ENCODE peak calls at places on chromosomes 13 and 19, in ten cellular contexts. P is fibroblast of mammary gland, U is fibroblast of pulmonary artery, O is lower leg skin, K is cardiac fibroblast, S is esophagus squamous epithelium, F is body of pancreas, B is heart right ventricle, D is left ventricle myocardium inferior, G is Peyer's patch. W is an unnamed sample.

GRCh38 chr13:47798906-47799305 is 202.2 kb downstream of the SUCLA2 start:
- DNase-seq in P (peak; percentile 42), U (peak; percentile 51), O (no peak), K (peak; percentile 46), S (no peak), F (no peak), B (no peak), D (no peak), G (no peak), W (peak; percentile 6)

GRCh38 chr13:74194856-74195255 is 60.7 kb upstream of the KLF12 start:
- DNase-seq in P (no peak), U (no peak), O (no peak), K (no peak), S (no peak), F (no peak), B (no peak), D (no peak), G (no peak), W (no peak)

GRCh38 chr13:109348514-109349340 is 437.7 kb downstream of the IRS2 start:
- DNase-seq in P (peak; percentile 62), U (peak; percentile 21), O (no peak), K (peak; percentile 54), S (no peak), F (no peak), B (no peak), D (no peak), G (no peak), W (no peak)

GRCh38 chr13:40613192-40613818 is 53.1 kb downstream of the FOXO1 start:
- DNase-seq in P (no peak), U (no peak), O (peak; percentile 35), K (no peak), S (no peak), F (peak; percentile 34), B (no peak), D (no peak), G (no peak), W (peak; percentile 89)

GRCh38 chr13:23455401-23456185 is 22.1 kb upstream of the SACS start:
- DNase-seq in P (no peak), U (no peak), O (no peak), K (no peak), S (no peak), F (no peak), B (no peak), D (no peak), G (no peak), W (no peak)

GRCh38 chr19:34480971-34481821 is at the start of gene WTIP:
- DNase-seq in P (peak; percentile 75), U (peak; percentile 89), O (no peak), K (peak; percentile 82), S (no peak), F (peak; percentile 57), B (peak; percentile 79), D (peak; percentile 84), G (peak; percentile 60), W (no peak)

GRCh38 chr13:21330126-21330861 is 128.8 kb downstream of the ZDHHC20 start:
- DNase-seq in P (no peak), U (no peak), O (no peak), K (no peak), S (no peak), F (no peak), B (no peak), D (no peak), G (no peak), W (peak; percentile 86)

GRCh38 chr13:104143760-104144406 is 1077.7 kb upstream of the SLC10A2 start:
- DNase-seq in P (no peak), U (no peak), O (no peak), K (no peak), S (no peak), F (no peak), B (no peak), D (no peak), G (no peak), W (no peak)

DNA sequence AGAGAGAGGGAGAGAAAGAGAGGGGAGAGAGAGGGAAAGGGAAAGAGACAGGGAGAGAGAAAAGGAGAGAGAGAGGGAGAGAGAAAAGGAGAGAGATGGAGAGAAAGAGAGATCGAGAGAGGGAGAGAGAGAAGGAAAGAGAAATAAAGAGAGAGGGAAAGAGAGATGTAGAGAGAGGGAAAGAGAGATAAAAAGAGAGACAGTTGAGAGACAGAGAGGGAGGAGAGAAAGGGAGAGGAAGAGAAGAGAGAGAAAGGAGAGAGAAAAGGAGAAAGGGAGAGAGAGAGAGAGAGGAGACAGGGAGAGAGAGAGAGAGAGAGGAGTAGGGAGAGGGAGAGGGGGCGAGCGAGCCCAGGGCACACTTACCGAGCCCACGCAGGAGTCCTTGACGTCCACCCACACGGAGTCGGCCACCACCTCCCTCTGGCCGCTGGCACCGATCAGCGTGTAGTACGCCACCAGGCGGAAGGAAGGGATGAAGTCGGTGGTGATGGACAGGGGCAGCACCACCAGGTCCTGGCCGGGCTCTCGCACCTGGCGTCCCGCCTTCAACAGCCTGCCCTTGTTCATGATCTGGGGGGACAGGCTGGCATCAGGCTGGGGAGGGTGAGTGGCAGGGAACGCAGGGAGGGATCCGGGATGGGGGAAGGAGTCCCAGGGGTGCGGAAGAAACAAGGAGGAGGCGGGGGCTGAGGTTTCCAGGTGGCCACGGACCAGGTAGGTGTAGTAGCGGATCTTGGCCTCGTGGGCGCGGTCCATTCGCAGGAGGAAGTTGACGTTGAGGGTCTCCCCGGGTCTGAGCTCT is 10.0 kb downstream of the C3 start:
- DNase-seq in P (no peak), U (no peak), O (no peak), K (no peak), S (no peak), F (no peak), B (no peak), D (no peak), G (no peak), W (no peak)
- TF ChIP-seq CTCF in P (no peak), U (no peak), O (no peak), K (no peak), S (no peak), F (no peak), B (no peak), D (no peak), G (no peak), W (no peak)

GRCh38 chr19:13120817-13121216 is 2.8 kb downstream of the NACC1 start:
- DNase-seq in P (peak; percentile 75), U (peak; percentile 73), O (no peak), K (peak; percentile 92), S (no peak), F (no peak), B (no peak), D (no peak), G (no peak), W (no peak)
- H3K4me3 ChIP-seq in P (peak overlapping the region; percentile 10), U (peak overlapping the region; percentile 32), O (no peak overlapping the region), K (no peak overlapping the region), S (no peak overlapping the region), F (no peak overlapping the region), B (no peak overlapping the region), D (no peak overlapping the region), G (no peak overlapping the region), W (no peak overlapping the region)

DNA sequence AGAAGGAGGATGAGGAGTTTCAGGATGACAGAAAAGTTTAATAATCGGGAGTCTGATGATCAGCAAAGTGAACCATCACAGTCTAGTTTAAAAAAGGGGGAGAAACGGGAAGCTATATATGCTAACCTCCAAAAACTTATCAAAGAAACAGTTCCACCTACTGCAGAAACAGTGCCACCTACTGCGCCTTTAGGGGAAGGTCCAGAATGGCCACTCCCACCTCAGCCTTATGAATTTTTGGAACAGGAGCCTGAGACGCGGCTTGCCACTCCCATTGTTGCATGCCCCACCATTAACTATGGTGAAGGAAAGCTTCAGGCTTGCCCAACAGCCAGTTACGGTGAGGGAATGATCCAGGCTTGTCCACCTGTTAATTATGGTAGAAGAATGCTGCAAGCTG is 929.0 kb downstream of the SLITRK6 start:
- DNase-seq in P (peak; percentile 1), U (no peak), O (no peak), K (no peak), S (no peak), F (no peak), B (no peak), D (no peak), G (no peak), W (no peak)
- TF ChIP-seq CTCF in P (peak; percentile 13), U (peak; percentile 7), O (no peak), K (no peak), S (no peak), F (no peak), B (no peak), D (peak; percentile 20), G (peak; percentile 11), W (peak; percentile 24)

GRCh38 chr13:88824218-88824617 is 1153.0 kb downstream of the SLITRK5 start:
- DNase-seq in P (no peak), U (no peak), O (no peak), K (no peak), S (no peak), F (no peak), B (no peak), D (no peak), G (no peak), W (no peak)
- H3K4me3 ChIP-seq in P (no peak overlapping the region), U (no peak overlapping the region), O (no peak overlapping the region), K (no peak overlapping the region), S (no peak overlapping the region), F (no peak overlapping the region), B (no peak overlapping the region), D (no peak overlapping the region), G (no peak overlapping the region), W (no peak overlapping the region)

DNA sequence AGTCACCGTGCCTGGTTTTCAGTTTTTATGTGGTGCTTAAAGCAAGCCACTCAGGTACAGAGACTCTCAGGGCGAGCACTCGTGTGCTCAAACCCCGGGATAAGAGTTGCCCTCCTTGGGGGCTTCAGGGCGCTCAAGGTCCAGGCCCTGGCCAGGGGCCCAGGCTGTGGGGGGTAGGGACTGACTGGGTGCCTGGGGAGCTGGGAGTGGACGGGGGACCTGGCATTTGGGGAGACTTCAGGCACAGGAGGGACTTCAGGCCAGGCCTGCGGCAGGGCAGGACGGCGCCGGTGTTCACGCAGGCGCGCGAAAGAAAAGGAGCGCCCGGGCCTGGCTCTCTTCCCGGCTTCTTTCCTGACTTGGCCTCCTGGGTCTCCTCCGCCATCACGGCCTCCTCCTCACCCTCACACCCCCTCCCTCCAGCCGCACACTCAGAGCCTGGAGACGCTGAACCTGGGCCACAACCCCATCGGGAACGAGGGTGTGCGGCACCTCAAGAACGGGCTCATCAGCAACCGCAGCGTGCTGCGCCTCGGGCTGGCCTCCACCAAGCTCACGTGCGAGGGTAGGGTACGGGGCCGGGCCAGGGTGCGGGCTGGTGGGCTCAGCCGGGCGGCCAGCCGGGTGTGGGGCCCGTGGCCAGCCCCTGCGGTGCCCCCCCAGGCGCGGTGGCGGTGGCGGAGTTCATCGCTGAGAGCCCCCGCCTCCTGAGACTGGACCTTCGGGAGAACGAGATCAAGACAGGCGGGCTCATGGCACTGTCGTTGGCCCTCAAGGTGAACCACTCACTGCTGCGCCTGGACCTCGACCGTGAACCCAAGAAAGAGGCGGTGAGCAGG is 16.1 kb downstream of the NKPD1 start:
- DNase-seq in P (no peak), U (no peak), O (no peak), K (no peak), S (no peak), F (no peak), B (no peak), D (no peak), G (no peak), W (no peak)
- TF ChIP-seq CTCF in P (no peak), U (no peak), O (no peak), K (no peak), S (no peak), F (no peak), B (no peak), D (no peak), G (no peak), W (no peak)

GRCh38 chr13:36685912-36686311 is 12.1 kb downstream of the SERTM1 start:
- DNase-seq in P (peak; percentile 86), U (peak; percentile 26), O (peak; percentile 14), K (peak; percentile 63), S (no peak), F (no peak), B (no peak), D (no peak), G (no peak), W (no peak)
- H3K4me3 ChIP-seq in P (no peak overlapping the region), U (no peak overlapping the region), O (no peak overlapping the region), K (no peak overlapping the region), S (no peak overlapping the region), F (no peak overlapping the region), B (no peak overlapping the region), D (no peak overlapping the region), G (no peak overlapping the region), W (no peak overlapping the region)

GRCh38 chr19:38952395-38953165 is 21.8 kb downstream of the MRPS12 start:
- DNase-seq in P (no peak), U (peak; percentile 16), O (no peak), K (no peak), S (no peak), F (peak; percentile 26), B (no peak), D (no peak), G (no peak), W (peak; percentile 77)
- TF ChIP-seq CTCF in P (no peak), U (no peak), O (no peak), K (no peak), S (no peak), F (peak; percentile 59), B (peak; percentile 37), D (peak; percentile 53), G (peak; percentile 55), W (peak; percentile 56)